ENCODE peak calls at places on chromosomes 3 and 15, in seven cellular contexts. I, M, B, C, U, R and T are unnamed samples.

GRCh38 chr15:84715442-84716035 is 400 bp downstream of the SEC11A start:
- DNase-seq in I (no peak), M (peak; percentile 60), C (peak; percentile 41), U (peak; percentile 28), B (no peak), R (peak; percentile 60), T (no peak)

GRCh38 chr15:70636540-70637165 is 126.7 kb downstream of the UACA start:
- DNase-seq in I (no peak), M (peak; percentile 51), B (no peak), R (peak; percentile 37), C (no peak), U (no peak), T (peak; percentile 46)

GRCh38 chr15:81516461-81516860 is 142.4 kb upstream of the TMC3 start:
- DNase-seq in U (peak; percentile 77), C (peak; percentile 38), R (no peak), B (no peak), I (no peak), M (no peak), T (no peak)

GRCh38 chr15:26376243-26376642 is 396.6 kb downstream of the GABRB3 start:
- DNase-seq in C (no peak), I (no peak), R (no peak), U (no peak), M (no peak), B (no peak), T (no peak)

GRCh38 chr15:89498574-89498906 is 2.2 kb upstream of the RHCG start:
- DNase-seq in C (no peak), M (no peak), I (no peak), B (no peak), U (no peak), R (no peak), T (no peak)

GRCh38 chr3:82030932-82031331 is 269.5 kb upstream of the GBE1 start:
- DNase-seq in R (no peak), B (no peak), C (no peak), U (no peak), M (no peak), I (no peak), T (no peak)

GRCh38 chr3:8482960-8483665 is 18.5 kb upstream of the LMCD1 start:
- DNase-seq in U (peak; percentile 97), C (peak; percentile 62), M (no peak), B (no peak), R (peak; percentile 95), I (no peak), T (no peak)

GRCh38 chr3:37221407-37221806 is 47.0 kb upstream of the LRRFIP2 start:
- DNase-seq in M (peak; percentile 82), C (peak; percentile 81), U (peak; percentile 88), B (no peak), I (no peak), R (peak; percentile 56), T (no peak)

GRCh38 chr15:53978248-53978906 is at the start of gene UNC13C:
- DNase-seq in C (peak; percentile 8), I (peak; percentile 47), R (no peak), U (no peak), M (peak; percentile 73), B (peak; percentile 73), T (peak; percentile 71)

GRCh38 chr3:11948331-11948730 is 55.9 kb upstream of the SYN2 start:
- DNase-seq in R (no peak), C (no peak), U (no peak), B (no peak), M (no peak), I (no peak), T (no peak)

GRCh38 chr15:59329570-59330350 is 42.9 kb downstream of the MYO1E start:
- DNase-seq in M (no peak), R (peak; percentile 59), I (no peak), C (peak; percentile 70), U (peak; percentile 86), B (no peak), T (no peak)

GRCh38 chr15:59332009-59332408 is 40.7 kb downstream of the MYO1E start:
- DNase-seq in I (no peak), U (no peak), B (no peak), C (no peak), R (no peak), M (no peak), T (no peak)

GRCh38 chr15:59329091-59329490 is 43.6 kb downstream of the MYO1E start:
- DNase-seq in U (no peak), I (no peak), B (no peak), M (no peak), C (no peak), R (no peak), T (no peak)

GRCh38 chr15:59327942-59328341 is 44.7 kb downstream of the MYO1E start:
- DNase-seq in C (no peak), M (no peak), U (no peak), B (peak; percentile 40), I (no peak), R (no peak), T (no peak)

DNA sequence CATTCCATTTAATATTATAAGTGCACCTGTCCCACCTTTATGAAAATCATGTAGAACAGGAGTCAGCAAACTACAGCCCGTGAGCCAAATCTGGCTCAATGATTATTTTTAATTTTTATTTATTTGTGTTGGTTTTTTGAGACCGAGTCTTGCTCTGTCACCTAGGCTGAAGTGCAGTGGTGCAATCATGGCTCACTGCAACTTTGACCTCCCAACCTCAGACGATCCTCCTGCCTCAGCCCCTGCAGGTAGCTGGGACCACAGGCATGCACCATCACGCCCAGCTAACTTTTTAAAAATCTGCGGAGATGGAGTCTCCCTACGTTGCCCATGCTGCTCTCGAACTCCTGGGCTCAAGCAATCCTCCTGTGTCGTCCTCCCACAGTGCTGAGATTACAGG is 42.0 kb downstream of the MYO1E start:
- DNase-seq in I (no peak), R (no peak), C (peak; percentile 46), M (no peak), U (no peak), B (no peak), T (no peak)
- H3K4ac ChIP-seq in I (no peak overlapping the region), R (no peak overlapping the region), C (no peak overlapping the region), M (no peak overlapping the region), U (no peak overlapping the region), B (no peak overlapping the region), T (no peak overlapping the region)

DNA sequence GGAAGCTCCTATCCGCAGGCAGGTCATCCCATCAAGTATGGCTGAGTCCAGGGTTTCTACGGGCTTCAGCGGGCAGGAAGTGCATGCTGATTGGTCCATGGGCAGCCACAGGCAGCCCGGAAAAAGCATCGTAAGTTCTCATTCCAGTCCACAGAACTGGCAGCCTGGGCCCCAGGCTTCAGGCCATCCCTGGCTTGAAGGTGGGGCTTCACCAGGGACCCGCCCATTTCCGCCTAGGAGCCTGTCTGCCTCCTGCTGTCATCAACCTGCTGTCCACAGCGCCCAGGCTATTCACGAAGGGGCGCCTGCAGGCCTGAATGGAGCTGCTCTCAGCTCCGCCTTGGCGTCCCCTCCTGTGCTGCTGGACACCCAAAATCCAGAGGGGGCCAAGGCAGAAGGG is 13.9 kb downstream of the PCYT1A start:
- DNase-seq in C (no peak), U (no peak), R (no peak), M (peak; percentile 31), I (no peak), B (no peak), T (peak; percentile 97)
- H3K23ac ChIP-seq in C (no peak overlapping the region), U (no peak overlapping the region), R (no peak overlapping the region), M (no peak overlapping the region), I (peak overlapping the region; percentile 45), B (no peak overlapping the region), T (no peak overlapping the region)

GRCh38 chr15:57283774-57284508 is 92.4 kb upstream of the CGNL1 start:
- DNase-seq in R (peak; percentile 24), M (no peak), I (no peak), B (no peak), U (peak; percentile 45), C (no peak), T (no peak)
- H3K4ac ChIP-seq in R (no peak overlapping the region), M (no peak overlapping the region), I (no peak overlapping the region), B (no peak overlapping the region), U (no peak overlapping the region), C (no peak overlapping the region), T (no peak overlapping the region)

GRCh38 chr3:126058666-126059065 is 25.3 kb downstream of the SLC41A3 start:
- DNase-seq in I (no peak), U (no peak), R (no peak), B (no peak), C (no peak), M (no peak), T (no peak)
- H3K23ac ChIP-seq in I (peak overlapping the region; percentile 2), U (no peak overlapping the region), R (no peak overlapping the region), B (no peak overlapping the region), C (no peak overlapping the region), M (no peak overlapping the region), T (no peak overlapping the region)